ENCODE peak calls at places on chromosomes 1 and 21, in ten cellular contexts. One of them, this sample, is unnamed.

GRCh38 chr1:158060001-158060400 is 66.6 kb downstream of the KIRREL1 start:
- DNase-seq in WTC11: peak
- DNase-seq in GM13977: no peak
- DNase-seq in coronary artery: no peak
- DNase-seq in B cell: no peak
- DNase-seq in suprapubic skin: no peak
- DNase-seq in IMR-90: no peak
- DNase-seq in uterus: no peak
- DNase-seq in testis: no peak
- DNase-seq in esophagus squamous epithelium: no peak
- DNase-seq in this sample: no peak

GRCh38 chr1:153260473-153260979 is 1.0 kb downstream of the LORICRIN start:
- DNase-seq in WTC11: no peak
- DNase-seq in GM13977: peak
- DNase-seq in coronary artery: no peak
- DNase-seq in B cell: no peak
- DNase-seq in suprapubic skin: no peak
- DNase-seq in IMR-90: no peak
- DNase-seq in uterus: no peak
- DNase-seq in testis: no peak
- DNase-seq in esophagus squamous epithelium: no peak
- DNase-seq in this sample: no peak

GRCh38 chr1:236067854-236068454 is 3.1 kb upstream of the NID1 start:
- DNase-seq in WTC11: no peak
- DNase-seq in GM13977: no peak
- DNase-seq in coronary artery: no peak
- DNase-seq in B cell: no peak
- DNase-seq in suprapubic skin: no peak
- DNase-seq in IMR-90: peak
- DNase-seq in uterus: no peak
- DNase-seq in testis: no peak
- DNase-seq in esophagus squamous epithelium: no peak
- DNase-seq in this sample: no peak

GRCh38 chr1:241934181-241934815 is 23.3 kb upstream of the BECN2 start:
- DNase-seq in WTC11: peak
- DNase-seq in GM13977: no peak
- DNase-seq in coronary artery: peak
- DNase-seq in B cell: no peak
- DNase-seq in suprapubic skin: no peak
- DNase-seq in IMR-90: no peak
- DNase-seq in uterus: peak
- DNase-seq in testis: peak
- DNase-seq in esophagus squamous epithelium: no peak
- DNase-seq in this sample: peak

GRCh38 chr1:1510912-1511532 is 940 bp upstream of the ATAD3A start:
- DNase-seq in WTC11: peak
- DNase-seq in GM13977: no peak
- DNase-seq in coronary artery: no peak
- DNase-seq in B cell: no peak
- DNase-seq in suprapubic skin: no peak
- DNase-seq in IMR-90: peak
- DNase-seq in uterus: no peak
- DNase-seq in testis: no peak
- DNase-seq in esophagus squamous epithelium: no peak
- DNase-seq in this sample: no peak

GRCh38 chr21:45367402-45368351 is 37.3 kb upstream of the COL18A1 start:
- DNase-seq in WTC11: no peak
- DNase-seq in GM13977: no peak
- DNase-seq in coronary artery: no peak
- DNase-seq in B cell: no peak
- DNase-seq in suprapubic skin: no peak
- DNase-seq in IMR-90: no peak
- DNase-seq in uterus: no peak
- DNase-seq in testis: no peak
- DNase-seq in esophagus squamous epithelium: no peak
- DNase-seq in this sample: peak

GRCh38 chr1:209012443-209013196 is 570.9 kb upstream of the CAMK1G start:
- DNase-seq in WTC11: no peak
- DNase-seq in GM13977: no peak
- DNase-seq in coronary artery: no peak
- DNase-seq in B cell: no peak
- DNase-seq in suprapubic skin: no peak
- DNase-seq in IMR-90: no peak
- DNase-seq in uterus: no peak
- DNase-seq in testis: no peak
- DNase-seq in esophagus squamous epithelium: no peak
- DNase-seq in this sample: no peak

GRCh38 chr21:44742418-44743153 is 31.2 kb upstream of the TSPEAR start:
- DNase-seq in WTC11: no peak
- DNase-seq in GM13977: no peak
- DNase-seq in coronary artery: no peak
- DNase-seq in B cell: no peak
- DNase-seq in suprapubic skin: no peak
- DNase-seq in IMR-90: peak
- DNase-seq in uterus: no peak
- DNase-seq in testis: no peak
- DNase-seq in esophagus squamous epithelium: no peak
- DNase-seq in this sample: no peak

GRCh38 chr1:89489037-89489729 is 35.4 kb upstream of the LRRC8B start:
- DNase-seq in WTC11: no peak
- DNase-seq in GM13977: no peak
- DNase-seq in coronary artery: no peak
- DNase-seq in B cell: no peak
- DNase-seq in suprapubic skin: no peak
- DNase-seq in IMR-90: peak
- DNase-seq in uterus: no peak
- DNase-seq in testis: no peak
- DNase-seq in esophagus squamous epithelium: no peak
- DNase-seq in this sample: no peak

GRCh38 chr1:70616946-70617345 is 205.9 kb downstream of the CTH start:
- DNase-seq in WTC11: no peak
- DNase-seq in GM13977: no peak
- DNase-seq in coronary artery: no peak
- DNase-seq in B cell: no peak
- DNase-seq in suprapubic skin: no peak
- DNase-seq in IMR-90: no peak
- DNase-seq in uterus: no peak
- DNase-seq in testis: no peak
- DNase-seq in esophagus squamous epithelium: no peak
- DNase-seq in this sample: no peak

GRCh38 chr1:70617728-70618127 is 206.7 kb downstream of the CTH start:
- DNase-seq in WTC11: no peak
- DNase-seq in GM13977: no peak
- DNase-seq in coronary artery: no peak
- DNase-seq in B cell: no peak
- DNase-seq in suprapubic skin: no peak
- DNase-seq in IMR-90: no peak
- DNase-seq in uterus: no peak
- DNase-seq in testis: no peak
- DNase-seq in esophagus squamous epithelium: no peak
- DNase-seq in this sample: no peak
- TF ChIP-seq CTCF in WTC11: no peak
- TF ChIP-seq CTCF in GM13977: no peak
- TF ChIP-seq CTCF in coronary artery: no peak
- TF ChIP-seq CTCF in B cell: no peak
- TF ChIP-seq CTCF in suprapubic skin: no peak
- TF ChIP-seq CTCF in IMR-90: no peak
- TF ChIP-seq CTCF in uterus: no peak
- TF ChIP-seq CTCF in testis: no peak
- TF ChIP-seq CTCF in esophagus squamous epithelium: no peak
- TF ChIP-seq CTCF in this sample: no peak

GRCh38 chr1:215905493-215906095 is 338.5 kb downstream of the KCTD3 start:
- DNase-seq in WTC11: no peak
- DNase-seq in GM13977: no peak
- DNase-seq in coronary artery: no peak
- DNase-seq in B cell: no peak
- DNase-seq in suprapubic skin: no peak
- DNase-seq in IMR-90: peak
- DNase-seq in uterus: no peak
- DNase-seq in testis: no peak
- DNase-seq in esophagus squamous epithelium: no peak
- DNase-seq in this sample: no peak

DNA sequence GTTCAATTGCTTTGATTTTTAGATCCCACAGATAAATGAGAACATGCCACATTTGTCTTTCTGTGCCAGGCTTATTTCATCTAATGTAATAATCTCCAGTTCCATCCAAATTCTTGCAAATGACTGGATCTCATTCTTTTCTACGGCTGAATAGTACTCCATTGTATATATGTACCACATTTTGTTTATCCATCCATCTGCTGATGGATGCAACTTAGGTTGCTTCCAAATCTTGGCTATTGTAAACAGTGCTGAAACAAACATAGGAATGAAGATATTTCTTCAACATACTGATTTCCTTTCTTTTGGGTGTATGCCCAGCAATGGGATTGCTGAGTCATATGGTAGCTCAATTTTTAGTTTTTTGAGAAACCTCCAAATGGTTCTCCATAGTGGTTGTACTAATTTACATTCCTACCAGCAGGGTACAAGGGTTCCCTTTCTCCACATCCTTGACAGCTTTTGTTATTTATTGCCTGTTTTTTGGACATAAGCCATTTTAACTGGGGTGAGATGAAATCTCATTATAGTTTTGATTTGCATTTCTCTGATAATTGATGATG is 344.4 kb downstream of the KCTD3 start:
- DNase-seq in WTC11: no peak
- DNase-seq in GM13977: no peak
- DNase-seq in coronary artery: no peak
- DNase-seq in B cell: no peak
- DNase-seq in suprapubic skin: no peak
- DNase-seq in IMR-90: peak
- DNase-seq in uterus: no peak
- DNase-seq in testis: no peak
- DNase-seq in esophagus squamous epithelium: no peak
- DNase-seq in this sample: no peak
- TF ChIP-seq CTCF in WTC11: no peak
- TF ChIP-seq CTCF in GM13977: no peak
- TF ChIP-seq CTCF in coronary artery: no peak
- TF ChIP-seq CTCF in B cell: no peak
- TF ChIP-seq CTCF in suprapubic skin: no peak
- TF ChIP-seq CTCF in IMR-90: peak
- TF ChIP-seq CTCF in uterus: no peak
- TF ChIP-seq CTCF in testis: no peak
- TF ChIP-seq CTCF in esophagus squamous epithelium: no peak
- TF ChIP-seq CTCF in this sample: no peak

GRCh38 chr1:101993703-101994102 is 3.0 kb downstream of the OLFM3 start:
- DNase-seq in WTC11: no peak
- DNase-seq in GM13977: no peak
- DNase-seq in coronary artery: no peak
- DNase-seq in B cell: no peak
- DNase-seq in suprapubic skin: no peak
- DNase-seq in IMR-90: no peak
- DNase-seq in uterus: no peak
- DNase-seq in testis: no peak
- DNase-seq in esophagus squamous epithelium: no peak
- DNase-seq in this sample: no peak
- TF ChIP-seq CTCF in WTC11: no peak
- TF ChIP-seq CTCF in GM13977: no peak
- TF ChIP-seq CTCF in coronary artery: no peak
- TF ChIP-seq CTCF in B cell: no peak
- TF ChIP-seq CTCF in suprapubic skin: no peak
- TF ChIP-seq CTCF in IMR-90: no peak
- TF ChIP-seq CTCF in uterus: no peak
- TF ChIP-seq CTCF in testis: no peak
- TF ChIP-seq CTCF in esophagus squamous epithelium: no peak
- TF ChIP-seq CTCF in this sample: no peak

DNA sequence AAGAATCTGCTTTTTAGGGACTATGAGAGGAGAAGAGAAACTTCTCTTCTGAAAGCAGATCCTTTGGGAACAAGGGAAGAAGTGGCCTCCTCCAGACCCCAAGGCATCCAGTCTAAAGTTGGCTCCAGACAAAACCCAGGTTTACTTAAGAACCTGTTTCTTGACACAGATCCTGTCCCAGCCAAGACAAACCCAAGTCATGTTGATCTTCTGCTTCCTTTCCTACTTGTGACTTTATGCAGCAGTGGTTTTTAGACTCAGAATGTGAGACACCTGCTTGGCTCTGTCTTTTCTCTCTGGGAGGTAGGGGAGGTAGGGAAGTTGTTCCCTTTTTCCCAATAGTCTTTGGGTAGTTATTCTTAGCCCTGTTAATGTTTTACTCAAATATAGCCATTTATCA is 38.3 kb downstream of the ELAPOR1 start:
- DNase-seq in WTC11: no peak
- DNase-seq in GM13977: no peak
- DNase-seq in coronary artery: no peak
- DNase-seq in B cell: no peak
- DNase-seq in suprapubic skin: no peak
- DNase-seq in IMR-90: no peak
- DNase-seq in uterus: no peak
- DNase-seq in testis: no peak
- DNase-seq in esophagus squamous epithelium: no peak
- DNase-seq in this sample: no peak
- TF ChIP-seq CTCF in WTC11: no peak
- TF ChIP-seq CTCF in GM13977: no peak
- TF ChIP-seq CTCF in coronary artery: no peak
- TF ChIP-seq CTCF in B cell: no peak
- TF ChIP-seq CTCF in suprapubic skin: no peak
- TF ChIP-seq CTCF in IMR-90: no peak
- TF ChIP-seq CTCF in uterus: no peak
- TF ChIP-seq CTCF in testis: no peak
- TF ChIP-seq CTCF in esophagus squamous epithelium: no peak
- TF ChIP-seq CTCF in this sample: no peak

DNA sequence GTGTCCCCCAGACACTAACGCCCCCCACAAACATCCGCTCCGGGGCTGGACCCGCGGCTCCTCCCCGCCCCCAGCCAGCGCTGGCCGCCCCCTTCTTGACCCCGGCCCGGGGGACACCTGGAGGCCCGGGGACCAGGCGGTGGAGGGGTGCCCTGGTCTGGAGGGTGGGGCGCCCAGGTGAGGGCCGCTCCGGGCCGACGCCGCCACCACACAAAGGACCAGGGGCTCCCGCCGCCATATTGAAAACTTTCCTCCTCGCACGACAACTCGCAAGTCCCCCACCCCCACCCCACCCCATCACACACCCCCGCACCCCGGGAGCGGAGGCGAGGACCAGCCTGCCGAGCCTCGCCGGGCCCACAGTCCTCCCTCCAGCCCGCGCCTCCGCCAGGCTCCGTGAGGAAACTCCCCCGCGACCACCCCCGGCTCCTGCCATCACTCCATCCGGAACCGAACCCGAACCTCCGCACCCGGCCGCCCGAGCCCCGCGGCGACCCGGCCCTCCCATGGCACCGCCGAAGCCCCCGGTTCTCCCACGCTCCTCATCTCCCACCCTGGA is 775 bp downstream of the KDM5B start:
- DNase-seq in WTC11: peak
- DNase-seq in GM13977: peak
- DNase-seq in coronary artery: no peak
- DNase-seq in B cell: no peak
- DNase-seq in suprapubic skin: no peak
- DNase-seq in IMR-90: peak
- DNase-seq in uterus: peak
- DNase-seq in testis: peak
- DNase-seq in esophagus squamous epithelium: no peak
- DNase-seq in this sample: peak
- TF ChIP-seq CTCF in WTC11: no peak
- TF ChIP-seq CTCF in GM13977: no peak
- TF ChIP-seq CTCF in coronary artery: no peak
- TF ChIP-seq CTCF in B cell: no peak
- TF ChIP-seq CTCF in suprapubic skin: no peak
- TF ChIP-seq CTCF in IMR-90: no peak
- TF ChIP-seq CTCF in uterus: no peak
- TF ChIP-seq CTCF in testis: no peak
- TF ChIP-seq CTCF in esophagus squamous epithelium: no peak
- TF ChIP-seq CTCF in this sample: no peak